ENCODE peak calls at places on chromosomes 7 and 10, in five cellular contexts. One of them, this sample, is unnamed. For H3K4me1, the result is how much of the 10 kb centered on the place peaks cover.

GRCh38 chr10:70191161-70191770 is 21.0 kb upstream of the SAR1A start:
- DNase-seq in right atrium auricular region: no peak
- DNase-seq in testis: no peak
- DNase-seq in right lobe of liver: no peak
- DNase-seq in neural progenitor cell: no peak
- DNase-seq in this sample: no peak

GRCh38 chr7:35548291-35548690 is 146.6 kb downstream of the HERPUD2 start:
- DNase-seq in testis: no peak
- DNase-seq in right lobe of liver: no peak
- DNase-seq in neural progenitor cell: no peak
- DNase-seq in right atrium auricular region: peak
- DNase-seq in this sample: no peak

GRCh38 chr10:22903694-22904093 is 24.2 kb upstream of the ARMC3 start:
- DNase-seq in right atrium auricular region: no peak
- DNase-seq in right lobe of liver: no peak
- DNase-seq in neural progenitor cell: no peak
- DNase-seq in testis: no peak
- DNase-seq in this sample: no peak

GRCh38 chr10:6469661-6470060 is 110.4 kb downstream of the PRKCQ start:
- DNase-seq in neural progenitor cell: no peak
- DNase-seq in right atrium auricular region: no peak
- DNase-seq in testis: no peak
- DNase-seq in right lobe of liver: no peak
- DNase-seq in this sample: no peak

GRCh38 chr7:40162516-40162915 is 27.7 kb downstream of the SUGCT start:
- DNase-seq in right lobe of liver: no peak
- DNase-seq in testis: no peak
- DNase-seq in right atrium auricular region: no peak
- DNase-seq in neural progenitor cell: no peak
- DNase-seq in this sample: no peak

GRCh38 chr7:128041203-128041602 is 10.0 kb upstream of the LRRC4 start:
- DNase-seq in testis: no peak
- DNase-seq in right atrium auricular region: no peak
- DNase-seq in neural progenitor cell: no peak
- DNase-seq in right lobe of liver: no peak
- DNase-seq in this sample: peak

GRCh38 chr7:148540041-148540738 is 50.4 kb upstream of the C7orf33 start:
- DNase-seq in neural progenitor cell: peak
- DNase-seq in right atrium auricular region: peak
- DNase-seq in right lobe of liver: no peak
- DNase-seq in testis: no peak
- DNase-seq in this sample: peak

GRCh38 chr7:156196649-156197048 is 384.4 kb upstream of the SHH start:
- DNase-seq in right atrium auricular region: no peak
- DNase-seq in neural progenitor cell: no peak
- DNase-seq in right lobe of liver: no peak
- DNase-seq in testis: no peak
- DNase-seq in this sample: no peak

GRCh38 chr10:22552888-22553378 is 161.4 kb downstream of the PIP4K2A start:
- DNase-seq in testis: no peak
- DNase-seq in neural progenitor cell: peak
- DNase-seq in right atrium auricular region: no peak
- DNase-seq in right lobe of liver: no peak
- DNase-seq in this sample: peak

GRCh38 chr7:105877736-105878135 is 1.3 kb upstream of the ATXN7L1 start:
- DNase-seq in neural progenitor cell: no peak
- DNase-seq in right lobe of liver: no peak
- DNase-seq in testis: no peak
- DNase-seq in right atrium auricular region: no peak
- DNase-seq in this sample: no peak

GRCh38 chr10:97116534-97117162 is 69.1 kb downstream of the SLIT1 start:
- DNase-seq in testis: no peak
- DNase-seq in right atrium auricular region: no peak
- DNase-seq in neural progenitor cell: no peak
- DNase-seq in right lobe of liver: no peak
- DNase-seq in this sample: no peak

GRCh38 chr10:132860527-132860926 is 74.6 kb upstream of the NKX6-2 start:
- DNase-seq in right lobe of liver: peak
- DNase-seq in testis: no peak
- DNase-seq in right atrium auricular region: no peak
- DNase-seq in neural progenitor cell: no peak
- DNase-seq in this sample: no peak

GRCh38 chr7:143900230-143900766 is 1.7 kb downstream of the TCAF1 start:
- DNase-seq in right lobe of liver: peak
- DNase-seq in right atrium auricular region: no peak
- DNase-seq in testis: no peak
- DNase-seq in neural progenitor cell: peak
- DNase-seq in this sample: peak

GRCh38 chr10:101817542-101818118 is 614 bp downstream of the OGA start:
- DNase-seq in right atrium auricular region: peak
- DNase-seq in neural progenitor cell: peak
- DNase-seq in right lobe of liver: peak
- DNase-seq in testis: peak
- DNase-seq in this sample: peak

GRCh38 chr10:51804861-51805260 is 105.5 kb upstream of the CSTF2T start:
- DNase-seq in right lobe of liver: no peak
- DNase-seq in right atrium auricular region: no peak
- DNase-seq in testis: no peak
- DNase-seq in neural progenitor cell: no peak
- DNase-seq in this sample: peak

GRCh38 chr10:32956365-32957197 is 1.4 kb downstream of the ITGB1 start:
- DNase-seq in right lobe of liver: no peak
- DNase-seq in neural progenitor cell: no peak
- DNase-seq in testis: no peak
- DNase-seq in right atrium auricular region: no peak
- DNase-seq in this sample: peak

GRCh38 chr7:137816696-137817320 is 30.0 kb downstream of the DGKI start:
- DNase-seq in testis: no peak
- DNase-seq in neural progenitor cell: peak
- DNase-seq in right atrium auricular region: no peak
- DNase-seq in right lobe of liver: no peak
- DNase-seq in this sample: peak

GRCh38 chr10:99551158-99551557 is 18.4 kb downstream of the NKX2-3 start:
- DNase-seq in right lobe of liver: no peak
- DNase-seq in right atrium auricular region: no peak
- DNase-seq in testis: no peak
- DNase-seq in neural progenitor cell: peak
- DNase-seq in this sample: no peak

GRCh38 chr7:111357691-111358090 is 204.6 kb downstream of the IMMP2L start:
- DNase-seq in testis: no peak
- DNase-seq in right lobe of liver: no peak
- DNase-seq in right atrium auricular region: no peak
- DNase-seq in neural progenitor cell: no peak
- DNase-seq in this sample: peak

GRCh38 chr10:77635402-77636227 is 2.0 kb downstream of the KCNMA1 start:
- DNase-seq in neural progenitor cell: peak
- DNase-seq in testis: no peak
- DNase-seq in right lobe of liver: no peak
- DNase-seq in right atrium auricular region: no peak
- DNase-seq in this sample: peak

GRCh38 chr7:158432369-158433270 is 155.0 kb downstream of the PTPRN2 start:
- DNase-seq in right atrium auricular region: no peak
- DNase-seq in right lobe of liver: no peak
- DNase-seq in neural progenitor cell: no peak
- DNase-seq in testis: no peak
- DNase-seq in this sample: no peak

GRCh38 chr10:3780766-3781457 is 4.1 kb downstream of the KLF6 start:
- DNase-seq in neural progenitor cell: no peak
- DNase-seq in right lobe of liver: no peak
- DNase-seq in testis: no peak
- DNase-seq in right atrium auricular region: no peak
- DNase-seq in this sample: no peak

GRCh38 chr7:116028808-116029207 is 1.8 kb downstream of the TFEC start:
- DNase-seq in right lobe of liver: no peak
- DNase-seq in right atrium auricular region: no peak
- DNase-seq in neural progenitor cell: no peak
- DNase-seq in testis: no peak
- DNase-seq in this sample: no peak

GRCh38 chr10:82874671-82875070 is 999.7 kb downstream of the NRG3 start:
- DNase-seq in right atrium auricular region: no peak
- DNase-seq in right lobe of liver: no peak
- DNase-seq in testis: no peak
- DNase-seq in neural progenitor cell: no peak
- DNase-seq in this sample: peak

GRCh38 chr7:55573234-55573504 is 867 bp upstream of the VOPP1 start:
- DNase-seq in testis: no peak
- DNase-seq in neural progenitor cell: no peak
- DNase-seq in right atrium auricular region: no peak
- DNase-seq in right lobe of liver: no peak
- DNase-seq in this sample: no peak

GRCh38 chr10:80540644-80541143 is 3.0 kb downstream of the SH2D4B start:
- DNase-seq in testis: no peak
- DNase-seq in right atrium auricular region: peak
- DNase-seq in neural progenitor cell: no peak
- DNase-seq in right lobe of liver: no peak
- DNase-seq in this sample: no peak

GRCh38 chr10:31864834-31865518 is 63.7 kb downstream of the ARHGAP12 start:
- DNase-seq in right atrium auricular region: no peak
- DNase-seq in neural progenitor cell: peak
- DNase-seq in right lobe of liver: no peak
- DNase-seq in testis: no peak
- DNase-seq in this sample: peak
- H3K4me3 ChIP-seq in right atrium auricular region: no peak
- H3K4me3 ChIP-seq in neural progenitor cell: no peak
- H3K4me3 ChIP-seq in right lobe of liver: no peak
- H3K4me3 ChIP-seq in testis: no peak
- H3K4me3 ChIP-seq in this sample: peak

DNA sequence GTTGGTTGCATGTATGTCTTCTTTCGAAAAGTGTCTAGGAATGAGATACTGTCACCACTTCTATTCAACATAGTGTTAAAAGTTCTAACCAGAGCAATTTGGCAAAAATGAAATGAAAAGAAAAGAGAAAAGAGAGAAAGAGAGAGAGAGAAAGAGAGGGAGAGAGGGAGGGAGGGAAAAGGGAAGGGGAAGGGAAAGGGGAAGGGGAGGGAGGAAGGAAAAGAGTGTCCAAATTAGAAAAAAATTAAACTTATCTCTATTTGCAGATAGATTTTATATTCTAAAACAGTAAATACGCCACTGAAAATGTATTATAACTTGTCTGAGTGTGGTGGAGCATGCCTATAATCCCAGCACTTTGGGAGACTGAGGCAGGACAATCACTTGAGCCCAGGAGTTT is 16.2 kb downstream of the DDX56 start:
- DNase-seq in neural progenitor cell: no peak
- DNase-seq in right atrium auricular region: no peak
- DNase-seq in right lobe of liver: no peak
- DNase-seq in testis: no peak
- DNase-seq in this sample: no peak
- H3K4me1 ChIP-seq in neural progenitor cell: under half
- H3K4me1 ChIP-seq in right atrium auricular region: under half
- H3K4me1 ChIP-seq in right lobe of liver: under half
- H3K4me1 ChIP-seq in testis: under half
- H3K4me1 ChIP-seq in this sample: under half

GRCh38 chr10:85850736-85851135 is 515.9 kb downstream of the GRID1 start:
- DNase-seq in right atrium auricular region: no peak
- DNase-seq in right lobe of liver: no peak
- DNase-seq in testis: no peak
- DNase-seq in neural progenitor cell: no peak
- DNase-seq in this sample: no peak

GRCh38 chr10:85849315-85849714 is 517.3 kb downstream of the GRID1 start:
- DNase-seq in right lobe of liver: no peak
- DNase-seq in right atrium auricular region: no peak
- DNase-seq in neural progenitor cell: no peak
- DNase-seq in testis: no peak
- DNase-seq in this sample: no peak

GRCh38 chr10:85851300-85851699 is 515.3 kb downstream of the GRID1 start:
- DNase-seq in right lobe of liver: no peak
- DNase-seq in right atrium auricular region: no peak
- DNase-seq in neural progenitor cell: no peak
- DNase-seq in testis: no peak
- DNase-seq in this sample: no peak

DNA sequence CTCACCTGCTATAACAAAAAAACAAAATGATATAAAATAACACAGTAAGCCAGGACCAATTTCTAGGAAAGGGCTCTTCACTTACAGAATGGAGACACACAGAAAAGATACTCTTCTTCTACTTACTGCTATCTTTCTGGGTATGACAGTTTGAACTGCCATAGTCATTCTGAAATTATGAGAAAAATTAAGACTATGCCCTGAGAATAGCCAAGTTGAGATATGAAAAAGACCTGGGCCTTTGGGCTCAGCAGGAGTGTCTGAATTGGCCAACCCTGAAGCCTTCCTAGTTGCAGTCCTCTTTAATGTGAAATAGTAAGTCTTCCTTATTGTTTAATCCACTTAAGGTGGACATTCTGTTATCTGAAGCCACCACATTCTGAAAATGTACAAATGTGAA is 519.5 kb downstream of the GRID1 start:
- DNase-seq in right lobe of liver: no peak
- DNase-seq in neural progenitor cell: no peak
- DNase-seq in testis: no peak
- DNase-seq in right atrium auricular region: no peak
- DNase-seq in this sample: no peak
- H3K4me3 ChIP-seq in right lobe of liver: no peak
- H3K4me3 ChIP-seq in neural progenitor cell: no peak
- H3K4me3 ChIP-seq in testis: no peak
- H3K4me3 ChIP-seq in right atrium auricular region: no peak
- H3K4me3 ChIP-seq in this sample: no peak

DNA sequence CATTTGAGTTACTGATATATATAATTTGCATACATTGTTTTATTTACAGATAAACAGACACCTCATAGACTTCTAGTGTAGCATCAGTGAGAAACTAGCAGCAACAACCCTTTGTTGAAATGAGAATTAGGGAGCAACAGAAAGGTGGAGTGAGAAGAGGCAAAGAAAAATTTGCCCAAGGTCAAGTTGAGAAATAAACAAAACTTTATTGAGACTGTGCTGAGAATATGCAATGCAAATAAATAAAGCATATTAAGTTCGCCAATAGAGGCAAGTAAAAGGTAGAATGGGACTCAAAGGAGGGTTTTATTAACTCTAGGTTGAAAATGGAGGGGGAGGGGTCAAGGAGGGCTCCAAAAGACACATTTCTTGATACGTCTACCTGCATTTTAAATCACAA is 49.8 kb downstream of the CACNA2D1 start:
- DNase-seq in right atrium auricular region: no peak
- DNase-seq in right lobe of liver: no peak
- DNase-seq in testis: no peak
- DNase-seq in neural progenitor cell: no peak
- DNase-seq in this sample: no peak
- H3K4me1 ChIP-seq in right atrium auricular region: under half
- H3K4me1 ChIP-seq in right lobe of liver: under half
- H3K4me1 ChIP-seq in testis: under half
- H3K4me1 ChIP-seq in neural progenitor cell: under half
- H3K4me1 ChIP-seq in this sample: under half

DNA sequence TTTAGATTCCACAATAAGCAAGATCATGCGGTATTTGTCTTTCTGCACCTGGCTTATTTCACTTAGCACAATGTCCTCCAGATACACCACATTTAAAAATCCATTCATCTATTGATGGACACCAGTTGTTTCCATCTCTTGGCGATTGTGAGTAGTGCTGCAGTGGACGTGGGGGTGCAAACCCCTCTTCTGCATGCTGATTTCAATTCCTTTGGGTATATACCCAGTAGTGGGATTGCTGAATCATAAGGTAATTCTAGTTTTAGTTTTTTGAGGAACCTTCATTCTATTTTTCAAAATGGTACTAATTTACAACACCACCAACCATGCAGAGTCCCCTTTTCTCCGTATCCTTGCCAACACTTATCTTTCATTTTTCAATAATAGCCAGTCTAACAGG is 2.0 kb upstream of the ASB10 start:
- DNase-seq in testis: no peak
- DNase-seq in right atrium auricular region: no peak
- DNase-seq in right lobe of liver: no peak
- DNase-seq in neural progenitor cell: no peak
- DNase-seq in this sample: no peak
- H3K4me3 ChIP-seq in testis: no peak
- H3K4me3 ChIP-seq in right atrium auricular region: no peak
- H3K4me3 ChIP-seq in right lobe of liver: no peak
- H3K4me3 ChIP-seq in neural progenitor cell: no peak
- H3K4me3 ChIP-seq in this sample: no peak

This sample was measured in adipocyte.